ENCODE peak calls at places on chromosome 3, in seven cellular contexts. M is naive thymus-derived CD4-positive, alpha-beta T cell; Z is BE2C; H is heart right ventricle; U is kidney; A is SJSA1; V is IMR-90. N is an unnamed sample. For H3K4me1, the result is how much of the 10 kb centered on the place peaks cover.

GRCh38 chr3:8490079-8490552 is 11.5 kb upstream of the LMCD1 start:
- DNase-seq in M (no peak), Z (peak), H (no peak), U (no peak), A (peak), V (peak), N (no peak)

GRCh38 chr3:196486263-196486662 is 17.3 kb downstream of the RNF168 start:
- DNase-seq in M (no peak), Z (peak), H (no peak), U (no peak), A (no peak), V (no peak), N (no peak)

GRCh38 chr3:46546896-46547440 is 19.1 kb downstream of the LRRC2 start:
- DNase-seq in M (no peak), Z (no peak), H (no peak), U (no peak), A (no peak), V (peak), N (no peak)

GRCh38 chr3:53153267-53153823 is 7.7 kb upstream of the PRKCD start:
- DNase-seq in M (no peak), Z (no peak), H (no peak), U (no peak), A (no peak), V (no peak), N (no peak)

GRCh38 chr3:49351521-49352011 is 6.6 kb downstream of the GPX1 start:
- DNase-seq in M (no peak), Z (no peak), H (no peak), U (no peak), A (peak), V (peak), N (no peak)

GRCh38 chr3:115275897-115276296 is 128.8 kb upstream of the ZBTB20 start:
- DNase-seq in M (no peak), Z (no peak), H (no peak), U (no peak), A (no peak), V (peak), N (no peak)

GRCh38 chr3:15499536-15499935 is 22.0 kb downstream of the COLQ start:
- DNase-seq in M (no peak), Z (no peak), H (no peak), U (no peak), A (no peak), V (no peak), N (no peak)

GRCh38 chr3:159852821-159853505 is 135.7 kb upstream of the IL12A start:
- DNase-seq in M (no peak), Z (peak), H (peak), U (peak), A (peak), V (peak), N (no peak)

GRCh38 chr3:194775266-194775665 is 89.6 kb downstream of the FAM43A start:
- DNase-seq in M (no peak), Z (no peak), H (no peak), U (no peak), A (no peak), V (no peak), N (no peak)

GRCh38 chr3:47243748-47244147 is 38.9 kb downstream of the KIF9 start:
- DNase-seq in M (no peak), Z (no peak), H (no peak), U (no peak), A (no peak), V (no peak), N (no peak)

GRCh38 chr3:155525324-155525833 is 219.5 kb downstream of the PLCH1 start:
- DNase-seq in M (no peak), Z (no peak), H (no peak), U (no peak), A (no peak), V (no peak), N (no peak)

GRCh38 chr3:87696276-87697013 is 362.4 kb downstream of the CGGBP1 start:
- DNase-seq in M (no peak), Z (no peak), H (no peak), U (no peak), A (no peak), V (no peak), N (no peak)

GRCh38 chr3:123283074-123283473 is 81.3 kb downstream of the SEC22A start:
- DNase-seq in M (no peak), Z (no peak), H (no peak), U (no peak), A (no peak), V (no peak), N (no peak)

GRCh38 chr3:107619549-107619948 is 96.8 kb downstream of the BBX start:
- DNase-seq in M (no peak), Z (no peak), H (no peak), U (no peak), A (peak), V (no peak), N (no peak)

GRCh38 chr3:148955544-148956346 is 35.6 kb upstream of the GYG1 start:
- DNase-seq in M (no peak), Z (peak), H (peak), U (no peak), A (peak), V (peak), N (peak)

GRCh38 chr3:49563766-49564165 is 9.5 kb downstream of the BSN start:
- DNase-seq in M (no peak), Z (no peak), H (no peak), U (no peak), A (no peak), V (no peak), N (no peak)

GRCh38 chr3:184791134-184791533 is 20.8 kb upstream of the VPS8 start:
- DNase-seq in M (no peak), Z (no peak), H (no peak), U (no peak), A (no peak), V (no peak), N (no peak)

GRCh38 chr3:171088984-171089754 is 62.6 kb upstream of the SLC2A2 start:
- DNase-seq in M (no peak), Z (no peak), H (no peak), U (no peak), A (peak), V (peak), N (no peak)

DNA sequence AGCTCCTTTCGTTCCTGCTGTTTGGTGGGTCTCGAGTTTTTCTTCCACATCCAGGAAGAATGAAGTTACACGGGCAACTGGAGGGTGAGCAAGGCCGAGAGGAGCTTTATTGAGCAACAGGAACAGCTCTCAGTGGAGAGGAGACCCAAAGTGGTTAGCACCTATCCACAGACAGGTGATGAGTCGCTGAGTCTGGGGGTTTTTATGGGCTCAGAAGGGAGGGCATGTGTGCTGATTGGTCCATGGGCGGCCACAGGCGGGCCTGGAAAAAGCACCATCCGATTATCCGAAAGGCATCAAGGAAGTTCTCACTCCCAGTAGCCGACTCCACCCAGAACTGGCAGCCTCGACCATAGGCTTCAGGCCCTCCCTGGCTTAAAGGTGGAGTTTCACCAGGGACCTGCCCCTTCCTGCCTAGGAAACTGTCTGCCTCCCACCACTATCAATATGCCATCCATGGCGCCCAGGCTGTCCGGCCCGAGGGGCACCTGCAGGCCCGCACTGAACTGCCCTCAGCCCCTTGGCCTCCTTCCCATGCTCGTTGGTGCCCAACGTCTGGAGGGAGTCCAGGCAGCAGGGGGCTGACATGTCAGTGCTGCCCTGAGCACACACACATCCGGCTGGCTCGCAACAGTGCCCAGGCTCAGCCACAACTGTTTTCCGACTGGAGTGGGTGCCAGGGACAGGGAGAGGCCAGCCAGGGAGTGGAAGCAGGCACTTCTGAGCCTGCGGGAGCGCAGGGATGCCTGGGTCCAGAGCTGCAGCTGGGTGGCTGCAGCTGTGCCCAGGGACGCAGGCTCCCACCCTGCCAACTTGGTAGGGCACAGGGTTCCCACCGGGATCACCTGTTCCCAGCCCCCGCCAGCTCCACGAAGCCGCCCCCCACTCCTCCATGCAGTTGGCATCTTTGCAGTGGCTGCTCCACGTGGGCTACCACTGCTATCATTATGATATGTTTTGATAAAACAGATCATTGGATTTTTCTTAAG is 170.2 kb downstream of the FNDC3B start:
- DNase-seq in M (no peak), Z (no peak), H (peak), U (peak), A (no peak), V (no peak), N (no peak)
- H3K4me1 ChIP-seq in M (under half), Z (under half), H (half or more), U (under half), A (under half), V (under half), N (under half)

GRCh38 chr3:128281461-128282367 is 128.4 kb downstream of the EEFSEC start:
- DNase-seq in M (no peak), Z (no peak), H (no peak), U (peak), A (no peak), V (no peak), N (no peak)
- H3K4me1 ChIP-seq in M (under half), Z (under half), H (under half), U (under half), A (under half), V (under half), N (under half)

DNA sequence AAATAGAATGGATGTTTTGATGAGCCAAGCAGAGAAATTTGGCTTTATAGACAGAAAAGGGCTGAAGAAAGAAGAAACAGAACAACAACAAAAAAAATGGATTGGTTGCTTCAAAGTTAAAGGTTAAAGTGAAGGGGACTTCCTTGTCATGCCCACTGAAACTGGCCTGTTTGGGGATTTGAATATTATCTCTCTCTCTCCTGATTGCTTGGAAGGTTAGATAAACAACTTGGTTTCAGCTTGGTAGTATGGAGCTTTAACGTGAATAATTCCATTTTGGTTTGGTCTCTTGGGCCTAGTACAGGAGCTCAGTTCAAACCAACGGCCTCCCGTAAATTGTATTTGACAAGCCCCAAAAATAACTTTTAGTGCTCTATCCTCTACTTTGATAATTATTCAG is 70.8 kb upstream of the MBNL1 start:
- DNase-seq in M (peak), Z (no peak), H (no peak), U (no peak), A (no peak), V (no peak), N (no peak)
- H3K4me1 ChIP-seq in M (under half), Z (under half), H (under half), U (under half), A (under half), V (under half), N (under half)

GRCh38 chr3:72247645-72248388 is 462.9 kb upstream of the PROK2 start:
- DNase-seq in M (no peak), Z (no peak), H (no peak), U (no peak), A (no peak), V (no peak), N (no peak)
- H3K4me1 ChIP-seq in M (under half), Z (under half), H (under half), U (under half), A (under half), V (under half), N (under half)

GRCh38 chr3:52043750-52044149 is 12.6 kb downstream of the DUSP7 start:
- DNase-seq in M (no peak), Z (no peak), H (no peak), U (no peak), A (no peak), V (no peak), N (no peak)
- H3K4me1 ChIP-seq in M (under half), Z (under half), H (under half), U (under half), A (under half), V (under half), N (half or more)

GRCh38 chr3:119211803-119212202 is 28.9 kb downstream of the B4GALT4 start:
- DNase-seq in M (no peak), Z (no peak), H (no peak), U (no peak), A (no peak), V (no peak), N (no peak)
- H3K4me1 ChIP-seq in M (under half), Z (under half), H (under half), U (under half), A (under half), V (under half), N (under half)

GRCh38 chr3:52120576-52121458 is 33.4 kb downstream of the POC1A start:
- DNase-seq in M (no peak), Z (no peak), H (no peak), U (peak), A (no peak), V (no peak), N (no peak)
- H3K4me1 ChIP-seq in M (under half), Z (under half), H (under half), U (under half), A (under half), V (under half), N (under half)

GRCh38 chr3:71074416-71074815 is 509.1 kb downstream of the FOXP1 start:
- DNase-seq in M (no peak), Z (no peak), H (no peak), U (no peak), A (peak), V (peak), N (no peak)
- H3K4me1 ChIP-seq in M (half or more), Z (under half), H (under half), U (under half), A (under half), V (under half), N (under half)

N was measured in tibial nerve.